ENCODE peak calls at places on chromosomes 4 and X, in seven cellular contexts. C, N, A, E, Z, S and K are unnamed samples.

GRCh38 chr4:54067163-54067562 is 2.8 kb upstream of the CHIC2 start:
- DNase-seq in Z (no peak), N (no peak), C (no peak), A (peak; percentile 97), S (peak; percentile 71), E (no peak), K (peak; percentile 37)

GRCh38 chr4:148311493-148311892 is 130.7 kb downstream of the NR3C2 start:
- DNase-seq in E (no peak), Z (no peak), S (no peak), N (no peak), C (no peak), A (peak; percentile 15), K (no peak)

GRCh38 chr4:8675383-8675782 is 82.8 kb downstream of the CPZ start:
- DNase-seq in Z (peak; percentile 93), E (no peak), S (peak; percentile 2), A (peak; percentile 12), C (peak; percentile 85), N (peak; percentile 23), K (no peak)

GRCh38 chr4:176044589-176044951 is 21.1 kb upstream of the WDR17 start:
- DNase-seq in C (no peak), A (no peak), Z (no peak), S (peak; percentile 8), N (peak; percentile 39), E (no peak), K (no peak)

GRCh38 chr4:149823770-149824221 is 8.2 kb upstream of the IQCM start:
- DNase-seq in C (no peak), Z (no peak), A (peak; percentile 79), N (no peak), E (peak; percentile 33), S (peak; percentile 74), K (no peak)

GRCh38 chr4:117529401-117529800 is 444.0 kb upstream of the TRAM1L1 start:
- DNase-seq in Z (no peak), N (no peak), C (peak; percentile 7), E (no peak), S (no peak), A (no peak), K (no peak)

GRCh38 chr4:42454755-42455154 is 57.5 kb downstream of the SHISA3 start:
- DNase-seq in N (no peak), E (no peak), Z (no peak), A (peak; percentile 40), C (no peak), S (no peak), K (no peak)

GRCh38 chr4:3470244-3471097 is 7.4 kb downstream of the DOK7 start:
- DNase-seq in C (no peak), Z (no peak), E (no peak), A (peak; percentile 40), S (peak; percentile 60), N (no peak), K (peak; percentile 15)

GRCh38 chrX:70481424-70481823 is 36.8 kb downstream of the DLG3 start:
- DNase-seq in Z (no peak), S (no peak), C (peak; percentile 13), N (no peak), E (no peak), A (no peak), K (no peak)

GRCh38 chrX:53768451-53769246 is 82.1 kb upstream of the HUWE1 start:
- DNase-seq in E (no peak), S (no peak), C (no peak), A (no peak), Z (no peak), N (peak; percentile 13), K (no peak)

GRCh38 chrX:51376672-51377071 is 44.0 kb downstream of the NUDT10 start:
- DNase-seq in E (no peak), S (no peak), A (no peak), N (no peak), Z (no peak), C (no peak), K (no peak)

GRCh38 chr4:780730-781492 is 45.0 kb downstream of the CPLX1 start:
- DNase-seq in Z (no peak), E (no peak), S (peak; percentile 10), N (no peak), C (no peak), A (no peak), K (no peak)

GRCh38 chr4:1410491-1411325 is 4.5 kb upstream of the NKX1-1 start:
- DNase-seq in A (peak; percentile 28), C (peak; percentile 94), Z (peak; percentile 98), S (peak; percentile 16), N (peak; percentile 83), E (no peak), K (peak; percentile 35)

DNA sequence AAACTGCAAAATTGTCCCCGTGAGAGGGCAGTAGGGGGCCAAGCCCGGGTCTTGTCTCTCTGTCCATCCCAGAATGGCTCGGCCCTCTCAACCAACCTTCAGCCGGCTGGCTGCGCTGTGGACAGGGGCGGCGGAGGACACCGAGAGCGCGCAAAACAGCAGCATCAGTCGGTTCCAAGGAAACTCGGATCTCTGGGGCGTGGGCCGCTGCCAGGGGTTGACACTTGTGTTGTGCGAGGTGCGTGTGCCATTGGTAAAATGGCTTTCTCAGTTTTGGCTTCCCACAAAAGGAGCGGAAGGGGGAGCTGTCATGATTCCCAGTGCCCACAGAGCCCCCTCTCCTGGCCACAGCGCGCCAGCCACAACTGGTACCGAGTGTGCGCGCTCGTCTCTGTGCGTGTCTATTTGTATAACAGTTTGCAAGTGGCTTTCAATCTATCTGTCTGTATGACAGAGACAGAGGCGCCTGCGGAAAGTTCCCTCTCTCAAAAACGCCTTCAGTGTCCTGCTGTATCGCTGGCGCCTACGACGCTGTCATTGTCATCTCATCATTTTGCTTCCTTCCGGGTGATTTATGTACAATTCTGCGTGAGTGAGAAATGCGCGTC is 1.9 kb downstream of the DKK2 start:
- DNase-seq in C (peak; percentile 68), N (peak; percentile 56), A (no peak), S (no peak), E (no peak), Z (peak; percentile 71), K (no peak)
- TF ChIP-seq CTCF in C (peak; percentile 45), N (no peak), A (no peak), S (peak; percentile 13), E (peak; percentile 49), Z (peak; percentile 93), K (no peak)

GRCh38 chr4:152107736-152108500 is 347.1 kb upstream of the GATB start:
- DNase-seq in S (no peak), E (no peak), C (no peak), Z (no peak), N (no peak), A (no peak), K (no peak)

GRCh38 chr4:152106113-152106763 is 345.4 kb upstream of the GATB start:
- DNase-seq in N (peak; percentile 51), A (peak; percentile 97), S (peak; percentile 97), C (no peak), E (peak; percentile 73), Z (no peak), K (peak; percentile 61)

GRCh38 chr4:152104846-152105462 is 344.1 kb upstream of the GATB start:
- DNase-seq in C (no peak), A (no peak), N (no peak), Z (no peak), E (no peak), S (no peak), K (no peak)

GRCh38 chr4:152104286-152104685 is 343.5 kb upstream of the GATB start:
- DNase-seq in N (no peak), S (no peak), A (no peak), C (no peak), E (no peak), Z (no peak), K (no peak)

DNA sequence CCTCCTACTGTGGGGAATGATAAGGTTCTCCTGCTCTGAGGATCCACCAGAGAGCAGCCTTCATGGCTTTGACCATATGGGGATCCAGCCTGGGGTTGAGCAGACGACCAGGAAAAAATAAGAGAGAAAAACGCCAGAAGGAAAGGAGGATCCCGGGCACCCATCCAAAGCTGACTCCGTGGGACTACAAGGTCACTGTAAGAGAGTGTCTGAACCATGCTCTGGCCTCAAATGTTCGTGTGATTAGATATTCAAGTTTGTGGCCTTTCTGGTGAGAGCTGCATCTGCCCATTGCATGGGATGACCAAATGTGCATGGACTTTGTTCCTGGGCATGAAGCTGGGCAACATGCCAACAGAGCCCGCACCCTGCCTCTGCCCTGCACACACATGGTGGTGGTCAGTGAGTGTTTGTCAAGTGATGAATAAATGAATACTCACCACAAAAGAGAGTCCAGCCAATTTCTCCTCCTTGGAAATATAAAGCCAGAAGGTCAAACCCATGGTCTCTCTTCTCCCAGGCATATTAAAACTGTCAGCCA is 346.0 kb upstream of the GATB start:
- DNase-seq in C (no peak), N (peak; percentile 79), A (peak; percentile 85), Z (no peak), E (no peak), S (no peak), K (no peak)
- H3K4me1 ChIP-seq in C (peaks cover 32% of the 10 kb centered on the region), N (peaks cover 9% of the 10 kb centered on the region), A (peaks cover 44% of the 10 kb centered on the region), Z (no peaks in the 10 kb centered on the region), E (no peaks in the 10 kb centered on the region), S (peaks cover 7% of the 10 kb centered on the region), K (peaks cover 72% of the 10 kb centered on the region)

DNA sequence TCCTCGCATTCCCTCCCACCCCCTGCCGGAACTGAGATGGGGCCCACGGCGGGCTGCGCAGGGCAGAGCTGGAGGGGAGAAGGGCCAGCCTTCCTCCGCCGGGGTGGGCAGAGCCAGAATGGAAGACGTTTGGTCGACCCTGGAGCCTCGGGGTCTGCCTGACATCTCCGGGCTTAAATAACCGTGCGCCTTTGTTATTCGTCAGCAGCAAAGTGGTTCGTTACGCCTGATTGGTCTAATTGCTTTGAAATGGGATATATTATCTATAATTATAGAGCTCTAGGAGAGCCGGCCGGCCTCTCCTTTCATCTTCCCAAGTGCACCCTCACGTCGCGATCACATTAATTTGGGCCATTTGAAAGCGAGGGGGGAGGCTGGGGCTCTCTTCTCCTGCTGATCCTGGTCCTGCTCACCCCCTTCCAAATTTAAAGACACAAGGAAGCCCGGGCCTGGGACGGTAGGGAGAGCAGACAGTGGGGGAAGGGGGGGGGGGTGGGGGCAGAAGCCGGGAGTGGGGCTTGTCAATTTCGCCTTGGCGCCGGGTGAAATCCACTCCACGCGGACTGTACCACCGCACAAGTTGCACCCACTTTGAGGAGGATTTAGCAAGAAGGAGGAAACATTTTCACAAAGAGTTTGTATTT is 4.7 kb upstream of the MSX1 start:
- DNase-seq in A (no peak), S (no peak), N (no peak), E (no peak), Z (no peak), C (no peak), K (no peak)
- H3K27me3 ChIP-seq in A (peaks cover 25% of the 10 kb centered on the region), S (peaks cover 45% of the 10 kb centered on the region), N (peaks cover 14% of the 10 kb centered on the region), E (no peaks in the 10 kb centered on the region), Z (peaks cover 92% of the 10 kb centered on the region), C (peaks cover 90% of the 10 kb centered on the region), K (peaks cover 99% of the 10 kb centered on the region)

DNA sequence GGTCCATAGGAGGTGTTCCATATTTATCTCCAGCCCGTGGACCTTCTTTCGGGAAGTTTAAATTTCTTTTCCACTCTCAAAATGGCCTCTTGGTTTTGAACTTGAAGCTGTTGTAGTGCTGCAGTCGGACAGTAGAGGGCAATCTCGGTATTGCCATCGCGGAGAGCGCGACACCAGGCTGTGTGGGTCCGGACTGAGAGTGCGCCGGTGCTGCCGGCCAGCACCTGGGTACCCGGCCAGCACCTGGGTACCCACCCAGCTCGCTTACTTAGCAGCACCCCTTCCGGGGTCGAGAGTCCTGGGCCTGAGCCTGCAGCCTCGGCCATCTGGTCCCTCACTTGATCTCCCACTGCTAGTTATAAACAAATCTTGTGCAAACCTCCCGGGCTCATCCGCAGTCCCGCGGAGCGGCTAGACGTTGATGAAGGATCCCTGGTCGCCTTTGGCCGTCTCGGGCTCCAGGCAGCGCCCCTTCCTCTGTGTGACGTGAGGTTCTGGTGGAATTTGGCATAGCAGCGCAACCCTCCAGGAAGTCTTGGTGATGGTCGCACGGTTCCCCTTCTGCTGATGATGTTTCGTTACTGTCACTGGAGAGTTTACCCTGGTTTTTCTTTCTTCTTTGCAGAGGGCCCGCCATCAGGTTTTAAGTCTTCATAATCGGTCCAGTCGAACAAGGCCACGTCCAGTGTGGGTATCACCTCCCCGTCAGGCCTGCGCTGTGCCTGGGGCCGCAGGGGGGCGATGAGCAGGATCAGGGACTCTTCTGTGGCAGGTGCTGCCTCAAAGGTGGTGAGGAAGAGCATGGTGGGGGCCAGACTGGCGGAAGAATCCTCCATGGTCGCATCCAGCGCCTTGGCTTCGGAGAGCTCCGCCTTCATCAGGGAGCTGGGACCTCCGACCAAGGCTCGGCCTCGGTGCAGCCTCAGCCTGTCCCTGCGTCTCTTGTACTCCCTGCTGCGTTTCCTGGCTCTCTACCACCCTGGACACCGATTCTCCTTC is 17.8 kb downstream of the FAM9A start:
- DNase-seq in Z (peak; percentile 71), E (no peak), N (peak; percentile 36), S (peak; percentile 4), C (no peak), A (peak; percentile 23), K (no peak)
- TF ChIP-seq CTCF in Z (peak; percentile 59), E (peak; percentile 75), N (no peak), S (peak; percentile 36), C (peak; percentile 54), A (peak; percentile 50), K (peak; percentile 48)